ENCODE peak calls at places on chromosomes 1 and 21, in seven cellular contexts. O, Z, V, P, J, B and G are unnamed samples.

GRCh38 chr1:159067699-159068621 is 8.6 kb downstream of the AIM2 start:
- DNase-seq in P (peak), O (no peak), V (peak), Z (no peak), B (no peak), J (no peak), G (peak)

GRCh38 chr1:184392779-184393522 is 6.1 kb downstream of the C1orf21 start:
- DNase-seq in J (no peak), V (no peak), Z (no peak), B (no peak), O (no peak), P (peak), G (no peak)

GRCh38 chr1:25875154-25875855 is at the start of gene PAQR7:
- DNase-seq in P (peak), V (no peak), B (peak), Z (no peak), O (no peak), J (peak), G (peak)

GRCh38 chr1:21552715-21553114 is 43.5 kb downstream of the ALPL start:
- DNase-seq in Z (no peak), P (peak), V (no peak), B (no peak), J (peak), O (peak), G (no peak)

GRCh38 chr1:7989762-7990428 is 28.4 kb downstream of the PARK7 start:
- DNase-seq in O (no peak), J (peak), B (no peak), P (no peak), Z (no peak), V (no peak), G (no peak)

GRCh38 chr21:18832950-18833349 is 429.4 kb upstream of the TMPRSS15 start:
- DNase-seq in Z (no peak), V (no peak), B (no peak), O (no peak), P (peak), J (no peak), G (no peak)

GRCh38 chr1:154866995-154867795 is 2.9 kb downstream of the KCNN3 start:
- DNase-seq in Z (no peak), B (no peak), V (no peak), P (peak), O (no peak), J (peak), G (no peak)

GRCh38 chr1:203124546-203125317 is 2.8 kb upstream of the ADORA1 start:
- DNase-seq in V (no peak), Z (no peak), O (no peak), B (no peak), J (no peak), P (peak), G (no peak)

GRCh38 chr1:10664251-10664650 is 132.2 kb downstream of the CASZ1 start:
- DNase-seq in Z (no peak), J (no peak), O (no peak), P (no peak), V (no peak), B (no peak), G (no peak)

GRCh38 chr1:247824023-247824422 is at the start of gene OR14A16:
- DNase-seq in Z (no peak), P (no peak), J (no peak), B (no peak), O (no peak), V (no peak), G (peak)

GRCh38 chr1:210822897-210823296 is 311.1 kb downstream of the KCNH1 start:
- DNase-seq in V (no peak), B (no peak), Z (no peak), O (no peak), J (peak), P (no peak), G (no peak)

GRCh38 chr1:182681516-182681915 is 2.9 kb downstream of the RGS8 start:
- DNase-seq in V (no peak), B (no peak), J (no peak), Z (no peak), O (no peak), P (no peak), G (no peak)
- H3K4me3 ChIP-seq in V (no peak), B (no peak), J (no peak), Z (no peak), O (no peak), P (no peak), G (no peak)

GRCh38 chr1:190837888-190838287 is 360.2 kb upstream of the BRINP3 start:
- DNase-seq in P (no peak), V (no peak), J (no peak), Z (no peak), O (no peak), B (no peak), G (no peak)
- TF ChIP-seq CTCF in P (no peak), V (no peak), J (no peak), Z (no peak), O (no peak), B (no peak), G (no peak)

GRCh38 chr1:79550402-79550801 is 543.9 kb upstream of the ADGRL4 start:
- DNase-seq in O (no peak), J (no peak), B (no peak), Z (no peak), P (no peak), V (no peak), G (no peak)
- H3K4me3 ChIP-seq in O (no peak), J (no peak), B (no peak), Z (no peak), P (no peak), V (no peak), G (no peak)

DNA sequence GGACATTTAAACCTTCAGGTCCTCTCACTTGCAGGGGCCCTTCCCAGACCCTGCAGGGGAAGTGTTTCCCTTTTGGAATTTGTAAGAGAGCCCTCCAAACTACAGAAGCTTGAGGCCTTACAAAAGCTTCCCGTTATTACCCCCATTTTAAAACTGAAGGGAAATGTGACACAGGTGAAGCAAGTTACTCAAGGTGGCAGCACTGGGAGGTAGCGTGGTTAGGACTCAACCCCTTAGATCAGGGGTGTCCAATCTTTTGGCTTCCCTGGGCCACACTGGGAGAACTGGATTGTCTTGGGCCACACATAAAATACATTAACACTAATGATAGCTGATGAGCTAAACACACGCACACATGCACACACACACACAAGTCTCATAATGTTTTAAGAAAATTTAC is 15.8 kb upstream of the ZC3H12A start:
- DNase-seq in O (no peak), V (no peak), B (no peak), P (no peak), J (no peak), Z (no peak), G (peak)
- TF ChIP-seq CTCF in O (no peak), V (no peak), B (no peak), P (no peak), J (no peak), Z (no peak), G (peak)

GRCh38 chr1:228198977-228199590 is 8.8 kb upstream of the OBSCN start:
- DNase-seq in V (no peak), B (no peak), Z (no peak), J (no peak), P (peak), O (no peak), G (no peak)
- H3K4me3 ChIP-seq in V (no peak), B (no peak), Z (no peak), J (no peak), P (no peak), O (no peak), G (no peak)

GRCh38 chr1:48471603-48472576 is at the start of gene SPATA6:
- DNase-seq in V (peak), O (peak), B (peak), J (peak), P (peak), Z (peak), G (peak)
- TF ChIP-seq CTCF in V (no peak), O (no peak), B (no peak), J (peak), P (no peak), Z (no peak), G (no peak)

GRCh38 chr1:44820945-44821715 is 12.8 kb downstream of the BTBD19 start:
- DNase-seq in J (no peak), O (no peak), V (no peak), B (no peak), P (no peak), Z (no peak), G (no peak)
- H3K4me3 ChIP-seq in J (no peak), O (no peak), V (no peak), B (peak), P (no peak), Z (peak), G (no peak)